ENCODE peak calls at places on chromosomes 11 and 22, in six cellular contexts. M, Z, V, S, I and C are unnamed samples.

GRCh38 chr22:30239421-30240405 is 6.8 kb downstream of the LIF start:
- DNase-seq in M (peak; percentile 76), Z (no peak), V (no peak), S (no peak), I (no peak), C (no peak)

GRCh38 chr11:119056397-119056999 is 507 bp downstream of the HYOU1 start:
- DNase-seq in M (peak; percentile 3), Z (no peak), V (no peak), S (peak; percentile 5), I (peak; percentile 82), C (no peak)

GRCh38 chr11:83409891-83410290 is 123.7 kb upstream of the CCDC90B start:
- DNase-seq in M (no peak), Z (no peak), V (no peak), S (no peak), I (no peak), C (no peak)

GRCh38 chr11:7514099-7514725 is 413 bp downstream of the PPFIBP2 start:
- DNase-seq in M (no peak), Z (no peak), V (no peak), S (no peak), I (no peak), C (no peak)

GRCh38 chr11:117826832-117827231 is 2.3 kb upstream of the FXYD2 start:
- DNase-seq in M (no peak), Z (no peak), V (no peak), S (no peak), I (no peak), C (no peak)

GRCh38 chr11:132872223-132872622 is 660.1 kb downstream of the OPCML start:
- DNase-seq in M (no peak), Z (no peak), V (no peak), S (no peak), I (peak; percentile 22), C (no peak)

GRCh38 chr22:37925767-37926166 is 19.7 kb downstream of the MICALL1 start:
- DNase-seq in M (no peak), Z (no peak), V (no peak), S (no peak), I (no peak), C (no peak)

GRCh38 chr22:31972180-31972579 is 27.8 kb downstream of the YWHAH start:
- DNase-seq in M (no peak), Z (no peak), V (no peak), S (no peak), I (no peak), C (no peak)

GRCh38 chr11:94563176-94563847 is 3.9 kb upstream of the PIWIL4 start:
- DNase-seq in M (peak; percentile 77), Z (no peak), V (peak; percentile 81), S (peak; percentile 73), I (no peak), C (peak; percentile 80)

GRCh38 chr11:76207642-76208378 is 1.5 kb upstream of the WNT11 start:
- DNase-seq in M (peak; percentile 57), Z (peak; percentile 21), V (peak; percentile 69), S (peak; percentile 86), I (peak; percentile 86), C (peak; percentile 80)

GRCh38 chr11:2649400-2649799 is 50.4 kb downstream of the KCNQ1OT1 start:
- DNase-seq in M (no peak), Z (no peak), V (no peak), S (no peak), I (no peak), C (no peak)

GRCh38 chr22:41762980-41763779 is 37.3 kb upstream of the CCDC134 start:
- DNase-seq in M (no peak), Z (no peak), V (no peak), S (peak; percentile 22), I (no peak), C (peak; percentile 45)

GRCh38 chr22:47000888-47001287 is 238.4 kb downstream of the TBC1D22A start:
- DNase-seq in M (no peak), Z (no peak), V (no peak), S (no peak), I (no peak), C (no peak)

GRCh38 chr22:36182056-36182455 is 19.6 kb downstream of the APOL4 start:
- DNase-seq in M (no peak), Z (no peak), V (peak; percentile 29), S (peak; percentile 36), I (no peak), C (peak; percentile 59)

GRCh38 chr11:28619870-28620540 is 511.8 kb downstream of the METTL15 start:
- DNase-seq in M (peak; percentile 83), Z (no peak), V (peak; percentile 67), S (peak; percentile 12), I (no peak), C (peak; percentile 67)

GRCh38 chr22:40487663-40488249 is 117.4 kb downstream of the SGSM3 start:
- DNase-seq in M (peak; percentile 47), Z (no peak), V (peak; percentile 53), S (peak; percentile 56), I (no peak), C (peak; percentile 62)

GRCh38 chr22:50674606-50675552 is 2.3 kb downstream of the SHANK3 start:
- DNase-seq in M (no peak), Z (no peak), V (no peak), S (no peak), I (peak; percentile 68), C (no peak)

GRCh38 chr11:30758012-30758411 is 171.9 kb upstream of the MPPED2 start:
- DNase-seq in M (peak; percentile 41), Z (no peak), V (no peak), S (no peak), I (no peak), C (no peak)